ENCODE peak calls at places on chromosomes 2 and 18, in six cellular contexts. Z, W, L, U, J and H are unnamed samples.

GRCh38 chr2:54106631-54107454 is 8.6 kb upstream of the ACYP2 start:
- DNase-seq in W (peak), L (peak), J (peak), U (no peak), Z (peak), H (peak)

GRCh38 chr2:240147382-240147781 is 6.9 kb upstream of the OTOS start:
- DNase-seq in L (no peak), W (no peak), U (no peak), J (no peak), Z (no peak), H (no peak)

GRCh38 chr2:141062016-141062415 is 1068.8 kb downstream of the LRP1B start:
- DNase-seq in W (no peak), J (no peak), Z (no peak), U (no peak), L (no peak), H (no peak)

GRCh38 chr18:3603460-3604259 is 153.7 kb downstream of the TGIF1 start:
- DNase-seq in Z (peak), J (peak), W (no peak), U (no peak), L (peak), H (peak)

GRCh38 chr2:224058048-224058775 is 19.1 kb upstream of the SERPINE2 start:
- DNase-seq in Z (no peak), U (no peak), W (no peak), L (no peak), J (no peak), H (no peak)

GRCh38 chr2:200188851-200189250 is 117.6 kb upstream of the SPATS2L start:
- DNase-seq in Z (no peak), J (no peak), L (no peak), W (no peak), U (no peak), H (no peak)

GRCh38 chr18:51197661-51198424 is at the start of gene MEX3C:
- DNase-seq in U (peak), L (peak), J (peak), W (peak), Z (peak), H (peak)

GRCh38 chr2:36556847-36557246 is 41.1 kb downstream of the FEZ2 start:
- DNase-seq in Z (no peak), L (no peak), J (no peak), W (no peak), U (no peak), H (no peak)

GRCh38 chr2:5673148-5673860 is 18.9 kb upstream of the SOX11 start:
- DNase-seq in W (no peak), U (no peak), Z (no peak), L (no peak), J (no peak), H (no peak)

DNA sequence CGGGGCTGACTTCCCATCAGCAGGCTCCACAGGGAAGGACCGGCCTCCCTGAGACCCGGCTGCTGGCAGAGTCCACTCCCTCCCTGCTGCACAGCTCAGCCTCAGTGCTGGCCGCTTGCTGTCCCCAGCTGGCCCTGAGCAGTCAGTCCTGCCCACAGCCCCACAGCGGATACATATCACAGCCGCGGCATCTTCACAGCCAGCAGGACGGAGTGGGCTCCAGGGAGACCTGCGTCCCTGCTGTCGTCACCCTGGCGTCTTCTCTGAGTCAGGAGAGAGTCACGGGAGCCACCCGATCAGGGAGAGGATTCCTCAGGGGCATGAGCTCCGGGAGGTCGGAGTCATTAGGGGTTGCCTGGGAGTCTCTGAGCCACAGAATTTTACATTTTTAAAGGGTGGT is 13.1 kb upstream of the SNTG2 start:
- DNase-seq in Z (no peak), J (no peak), L (no peak), U (no peak), W (no peak), H (no peak)
- H3K4me3 ChIP-seq in Z (no peak), J (no peak), L (no peak), U (no peak), W (no peak), H (no peak)

GRCh38 chr2:137009953-137010352 is 244.6 kb downstream of the THSD7B start:
- DNase-seq in U (no peak), W (no peak), Z (no peak), J (no peak), L (no peak), H (no peak)
- TF ChIP-seq POLR2A in U (no peak), W (no peak), Z (no peak), J (no peak), L (no peak), H (no peak)

GRCh38 chr2:44310287-44310686 is 35.0 kb downstream of the SLC3A1 start:
- DNase-seq in W (no peak), L (no peak), J (no peak), Z (no peak), U (no peak), H (peak)
- TF ChIP-seq MYC in W (no peak), L (no peak), J (no peak), Z (no peak), U (no peak), H (no peak)

GRCh38 chr18:2572144-2572682 is 856 bp downstream of the NDC80 start:
- DNase-seq in J (no peak), Z (peak), U (no peak), L (peak), W (no peak), H (peak)

GRCh38 chr18:2570772-2571199 is 519 bp downstream of the METTL4 start:
- DNase-seq in L (no peak), J (peak), W (peak), U (peak), Z (peak), H (peak)

GRCh38 chr18:2572892-2573291 is 1.5 kb downstream of the NDC80 start:
- DNase-seq in J (no peak), U (no peak), Z (peak), W (no peak), L (no peak), H (no peak)

GRCh38 chr18:2571200-2572143 is at the start of the genes METTL4 and NDC80:
- DNase-seq in L (peak), J (peak), U (peak), Z (peak), W (peak), H (peak)

GRCh38 chr18:2573408-2573807 is 2.1 kb downstream of the NDC80 start:
- DNase-seq in L (peak), W (no peak), Z (no peak), U (no peak), J (no peak), H (no peak)
- H3K4me3 ChIP-seq in L (no peak), W (peak), Z (peak), U (peak), J (peak), H (peak)